ENCODE peak calls at places on chromosome 13, in five cellular contexts. L, W, J, X and O are unnamed samples.

GRCh38 chr13:113584870-113585671 is 518 bp downstream of the TFDP1 start:
- DNase-seq in L (peak; percentile 45), W (peak; percentile 51), J (peak; percentile 75), X (peak; percentile 54), O (peak; percentile 20)

GRCh38 chr13:100363874-100364273 is 224.7 kb downstream of the GGACT start:
- DNase-seq in L (no peak), W (no peak), J (no peak), X (no peak), O (no peak)

GRCh38 chr13:73722120-73722519 is 412.1 kb downstream of the KLF12 start:
- DNase-seq in L (no peak), W (no peak), J (no peak), X (no peak), O (peak; percentile 50)

GRCh38 chr13:57716295-57716694 is 84.8 kb downstream of the PCDH17 start:
- DNase-seq in L (no peak), W (no peak), J (no peak), X (no peak), O (no peak)

GRCh38 chr13:113974304-113975281 is 717 bp upstream of the C13orf46 start:
- DNase-seq in L (no peak), W (peak; percentile 41), J (no peak), X (peak; percentile 47), O (no peak)

GRCh38 chr13:78593652-78594494 is 9.5 kb downstream of the POU4F1 start:
- DNase-seq in L (peak; percentile 85), W (no peak), J (no peak), X (no peak), O (peak; percentile 85)

GRCh38 chr13:34913040-34913439 is 29.0 kb upstream of the NBEA start:
- DNase-seq in L (peak; percentile 71), W (no peak), J (no peak), X (no peak), O (peak; percentile 39)

GRCh38 chr13:44433863-44434262 is 60.2 kb downstream of the SERP2 start:
- DNase-seq in L (no peak), W (no peak), J (no peak), X (no peak), O (no peak)

GRCh38 chr13:21837288-21837687 is 166.4 kb downstream of the FGF9 start:
- DNase-seq in L (no peak), W (no peak), J (no peak), X (no peak), O (no peak)

GRCh38 chr13:39025433-39025839 is 12.5 kb downstream of the PROSER1 start:
- DNase-seq in L (no peak), W (no peak), J (no peak), X (no peak), O (no peak)

GRCh38 chr13:50757021-50757420 is 86.5 kb downstream of the DLEU7 start:
- DNase-seq in L (no peak), W (no peak), J (no peak), X (no peak), O (no peak)

GRCh38 chr13:105918842-105919741 is 616.4 kb downstream of the EFNB2 start:
- DNase-seq in L (no peak), W (no peak), J (no peak), X (no peak), O (peak; percentile 69)

GRCh38 chr13:40776681-40777165 is 5.7 kb upstream of the MRPS31 start:
- DNase-seq in L (no peak), W (no peak), J (no peak), X (no peak), O (peak; percentile 41)

GRCh38 chr13:98672947-98673545 is 79.4 kb downstream of the SLC15A1 start:
- DNase-seq in L (peak; percentile 79), W (peak; percentile 79), J (peak; percentile 91), X (peak; percentile 92), O (peak; percentile 86)

GRCh38 chr13:34751044-34751443 is 191.0 kb upstream of the NBEA start:
- DNase-seq in L (no peak), W (no peak), J (no peak), X (no peak), O (no peak)

GRCh38 chr13:30982506-30982905 is 50.0 kb downstream of the TEX26 start:
- DNase-seq in L (no peak), W (no peak), J (no peak), X (no peak), O (no peak)

GRCh38 chr13:109309625-109310363 is 476.6 kb downstream of the IRS2 start:
- DNase-seq in L (no peak), W (no peak), J (no peak), X (peak; percentile 63), O (no peak)

GRCh38 chr13:57630661-57631606 is 610 bp upstream of the PCDH17 start:
- DNase-seq in L (peak; percentile 37), W (no peak), J (no peak), X (no peak), O (no peak)

GRCh38 chr13:109985871-109986270 is 199.5 kb upstream of the IRS2 start:
- DNase-seq in L (no peak), W (no peak), J (no peak), X (no peak), O (no peak)

GRCh38 chr13:48221301-48222190 is 11.5 kb upstream of the ITM2B start:
- DNase-seq in L (no peak), W (no peak), J (no peak), X (no peak), O (no peak)

GRCh38 chr13:25095862-25096453 is at the start of gene PABPC3:
- DNase-seq in L (no peak), W (no peak), J (no peak), X (no peak), O (no peak)

GRCh38 chr13:47650221-47650620 is 350.9 kb downstream of the SUCLA2 start:
- DNase-seq in L (no peak), W (no peak), J (no peak), X (no peak), O (no peak)

GRCh38 chr13:101423872-101424271 is 7.6 kb upstream of the NALCN start:
- DNase-seq in L (no peak), W (no peak), J (no peak), X (no peak), O (no peak)

GRCh38 chr13:39779337-39780270 is 124.1 kb downstream of the COG6 start:
- DNase-seq in L (no peak), W (no peak), J (no peak), X (no peak), O (peak; percentile 82)

GRCh38 chr13:68125087-68125480 is 894.9 kb upstream of the PCDH9 start:
- DNase-seq in L (no peak), W (no peak), J (no peak), X (no peak), O (no peak)

GRCh38 chr13:42102961-42103688 is 54.7 kb downstream of the DGKH start:
- DNase-seq in L (no peak), W (no peak), J (no peak), X (no peak), O (no peak)

GRCh38 chr13:76925115-76925514 is 23.2 kb upstream of the ACOD1 start:
- DNase-seq in L (no peak), W (no peak), J (no peak), X (no peak), O (no peak)
- H3K4me3 ChIP-seq in L (no peak overlapping the region), W (no peak overlapping the region), J (no peak overlapping the region), X (no peak overlapping the region), O (no peak overlapping the region)

DNA sequence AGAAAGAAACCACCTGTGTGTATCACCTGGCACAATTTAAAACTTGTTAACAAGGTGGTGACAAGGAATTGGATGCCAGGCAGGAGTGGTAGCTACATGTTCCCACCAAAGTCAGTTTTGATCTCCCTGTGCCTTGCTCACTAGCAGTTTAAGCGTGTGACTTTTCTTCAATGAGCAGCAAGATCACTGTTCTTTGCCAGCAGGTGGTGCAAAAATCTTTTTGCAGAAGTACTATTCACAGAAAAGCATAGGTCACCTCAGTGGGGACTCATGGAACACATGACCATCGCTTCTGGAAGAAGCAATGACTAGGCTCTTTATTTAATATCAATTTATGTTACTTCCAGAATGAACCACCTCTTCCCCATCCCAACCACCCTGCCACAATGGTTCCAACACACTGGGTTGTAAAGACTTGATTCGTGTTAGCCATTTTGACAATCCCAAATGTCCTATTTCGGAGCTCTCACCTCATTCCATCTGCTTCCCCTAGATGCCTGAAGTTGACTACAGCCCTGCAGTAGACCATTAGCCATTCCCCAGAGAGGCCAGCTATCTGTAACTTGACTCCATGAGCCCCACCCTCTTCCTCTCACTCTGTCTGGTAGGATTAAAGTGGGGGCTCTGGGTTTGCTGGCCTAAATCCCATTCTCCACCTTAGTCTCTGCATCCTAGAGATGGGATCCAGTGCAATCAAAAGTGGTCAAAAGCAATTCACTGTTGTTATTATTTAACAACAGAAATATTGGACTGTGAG is 59.1 kb upstream of the TNFRSF19 start:
- DNase-seq in L (peak; percentile 54), W (no peak), J (no peak), X (no peak), O (peak; percentile 50)
- H3K4me1 ChIP-seq in L (peaks cover 23% of the 10 kb centered on the region), W (no peaks in the 10 kb centered on the region), J (peaks cover 50% of the 10 kb centered on the region), X (no peaks in the 10 kb centered on the region), O (peaks cover 19% of the 10 kb centered on the region)

GRCh38 chr13:51848674-51849073 is 3.7 kb upstream of the TMEM272 start:
- DNase-seq in L (no peak), W (no peak), J (no peak), X (no peak), O (no peak)

GRCh38 chr13:51846756-51847155 is 1.8 kb upstream of the TMEM272 start:
- DNase-seq in L (no peak), W (no peak), J (no peak), X (no peak), O (no peak)

GRCh38 chr13:51844862-51845573 is at the start of gene TMEM272:
- DNase-seq in L (peak; percentile 70), W (peak; percentile 64), J (no peak), X (peak; percentile 67), O (peak; percentile 90)

GRCh38 chr13:51843529-51843928 is 1.4 kb downstream of the TMEM272 start:
- DNase-seq in L (no peak), W (no peak), J (no peak), X (no peak), O (no peak)

DNA sequence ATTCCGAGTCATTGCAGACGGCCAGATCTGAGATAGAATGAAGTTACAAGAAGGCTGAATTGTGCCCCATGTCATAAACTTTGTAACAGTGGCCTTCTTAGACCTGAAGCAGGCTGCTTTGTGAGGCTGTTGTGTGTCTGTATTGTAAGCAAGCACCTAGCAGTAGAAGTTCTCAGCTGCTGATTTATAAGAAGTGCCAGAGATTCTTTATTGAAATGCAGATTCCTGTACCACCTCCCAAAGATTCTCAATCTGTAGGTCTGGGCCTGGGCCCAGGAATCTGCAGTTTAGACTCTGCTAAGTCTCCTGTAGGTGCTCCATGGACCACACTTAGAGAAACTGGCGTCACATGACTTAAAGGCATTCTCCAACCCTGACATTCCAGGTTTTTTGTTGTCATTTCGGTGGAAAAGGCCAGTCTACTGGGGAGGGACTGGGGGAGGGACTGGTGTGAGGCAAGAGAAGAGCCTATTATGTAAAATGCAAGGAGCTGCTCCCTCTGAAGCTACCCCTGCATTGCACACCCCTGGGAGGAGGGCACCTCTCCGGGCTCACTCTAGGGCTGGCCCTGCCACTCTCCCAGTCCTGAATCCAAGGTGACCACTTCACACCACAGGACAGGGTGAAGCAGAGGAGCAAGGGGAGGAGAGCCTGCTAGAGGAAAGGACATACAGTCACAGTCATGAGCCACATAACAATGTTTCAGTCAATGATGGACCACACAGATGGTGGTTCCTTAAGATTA is 769 bp upstream of the TMEM272 start:
- DNase-seq in L (no peak), W (no peak), J (no peak), X (no peak), O (no peak)
- H3K27ac ChIP-seq in L (no peak overlapping the region), W (no peak overlapping the region), J (no peak overlapping the region), X (no peak overlapping the region), O (peak overlapping the region; percentile 15)

DNA sequence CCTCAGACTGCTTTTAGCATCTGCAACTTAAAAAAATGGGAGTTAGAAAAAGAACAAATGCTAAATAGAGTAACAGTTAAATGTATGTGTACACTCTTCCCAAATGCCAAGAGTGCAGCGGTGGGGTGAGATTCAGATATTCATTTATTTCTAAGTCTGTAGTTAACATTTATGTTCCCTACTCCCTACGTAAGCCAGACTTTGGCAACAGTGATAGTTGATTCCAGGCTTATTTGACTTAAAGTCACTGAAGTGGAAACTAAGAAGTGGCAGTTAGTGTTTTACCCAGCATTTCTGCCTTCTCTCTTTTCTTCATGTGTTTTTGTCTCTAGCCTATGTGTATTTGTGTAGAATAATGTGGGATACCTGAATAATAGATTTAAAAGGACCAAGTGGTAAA is 4.5 kb downstream of the MIR17HG start:
- DNase-seq in L (peak; percentile 15), W (no peak), J (no peak), X (no peak), O (no peak)
- H3K4me3 ChIP-seq in L (peak overlapping the region; percentile 68), W (no peak overlapping the region), J (no peak overlapping the region), X (no peak overlapping the region), O (no peak overlapping the region)